ENCODE peak calls at places on chromosome 7, in eight cellular contexts. One of them, this sample, is unnamed.

GRCh38 chr7:982511-983181 is at the start of gene CYP2W1:
- DNase-seq in AG10803: no peak
- DNase-seq in AG04450: no peak
- DNase-seq in CD8-positive, alpha-beta T cell: no peak
- DNase-seq in IMR-90: no peak
- DNase-seq in kidney epithelial cell: no peak
- DNase-seq in foreskin fibroblast: no peak
- DNase-seq in epithelial cell of proximal tubule: no peak
- DNase-seq in this sample: no peak

GRCh38 chr7:83410989-83411591 is 237.8 kb downstream of the SEMA3E start:
- DNase-seq in CD8-positive, alpha-beta T cell: no peak
- DNase-seq in foreskin fibroblast: peak
- DNase-seq in IMR-90: peak
- DNase-seq in epithelial cell of proximal tubule: peak
- DNase-seq in kidney epithelial cell: no peak
- DNase-seq in AG10803: peak
- DNase-seq in AG04450: peak
- DNase-seq in this sample: peak

GRCh38 chr7:134469622-134470021 is 10.7 kb upstream of the AKR1B1 start:
- DNase-seq in CD8-positive, alpha-beta T cell: no peak
- DNase-seq in AG04450: no peak
- DNase-seq in kidney epithelial cell: no peak
- DNase-seq in epithelial cell of proximal tubule: no peak
- DNase-seq in IMR-90: no peak
- DNase-seq in AG10803: no peak
- DNase-seq in foreskin fibroblast: no peak
- DNase-seq in this sample: no peak

GRCh38 chr7:81769891-81770818 is at the start of gene HGF:
- DNase-seq in epithelial cell of proximal tubule: no peak
- DNase-seq in AG04450: peak
- DNase-seq in AG10803: peak
- DNase-seq in foreskin fibroblast: peak
- DNase-seq in IMR-90: peak
- DNase-seq in CD8-positive, alpha-beta T cell: no peak
- DNase-seq in kidney epithelial cell: no peak
- DNase-seq in this sample: peak

GRCh38 chr7:41319601-41320000 is 383.3 kb downstream of the INHBA start:
- DNase-seq in AG10803: peak
- DNase-seq in AG04450: no peak
- DNase-seq in CD8-positive, alpha-beta T cell: no peak
- DNase-seq in foreskin fibroblast: peak
- DNase-seq in kidney epithelial cell: no peak
- DNase-seq in epithelial cell of proximal tubule: no peak
- DNase-seq in IMR-90: no peak
- DNase-seq in this sample: no peak

GRCh38 chr7:42843209-42843800 is 68.6 kb downstream of the C7orf25 start:
- DNase-seq in kidney epithelial cell: no peak
- DNase-seq in CD8-positive, alpha-beta T cell: no peak
- DNase-seq in epithelial cell of proximal tubule: no peak
- DNase-seq in foreskin fibroblast: peak
- DNase-seq in AG10803: peak
- DNase-seq in IMR-90: peak
- DNase-seq in AG04450: no peak
- DNase-seq in this sample: no peak

GRCh38 chr7:41110186-41110585 is 592.7 kb downstream of the INHBA start:
- DNase-seq in CD8-positive, alpha-beta T cell: no peak
- DNase-seq in AG04450: no peak
- DNase-seq in foreskin fibroblast: no peak
- DNase-seq in IMR-90: peak
- DNase-seq in AG10803: no peak
- DNase-seq in epithelial cell of proximal tubule: no peak
- DNase-seq in kidney epithelial cell: peak
- DNase-seq in this sample: no peak

GRCh38 chr7:7335909-7336308 is 153.6 kb downstream of the C1GALT1 start:
- DNase-seq in CD8-positive, alpha-beta T cell: no peak
- DNase-seq in AG04450: no peak
- DNase-seq in IMR-90: no peak
- DNase-seq in epithelial cell of proximal tubule: no peak
- DNase-seq in AG10803: peak
- DNase-seq in kidney epithelial cell: no peak
- DNase-seq in foreskin fibroblast: no peak
- DNase-seq in this sample: no peak

GRCh38 chr7:1080251-1080917 is 7.5 kb upstream of the GPER1 start:
- DNase-seq in AG04450: no peak
- DNase-seq in foreskin fibroblast: no peak
- DNase-seq in CD8-positive, alpha-beta T cell: no peak
- DNase-seq in kidney epithelial cell: no peak
- DNase-seq in IMR-90: no peak
- DNase-seq in epithelial cell of proximal tubule: no peak
- DNase-seq in AG10803: no peak
- DNase-seq in this sample: no peak

DNA sequence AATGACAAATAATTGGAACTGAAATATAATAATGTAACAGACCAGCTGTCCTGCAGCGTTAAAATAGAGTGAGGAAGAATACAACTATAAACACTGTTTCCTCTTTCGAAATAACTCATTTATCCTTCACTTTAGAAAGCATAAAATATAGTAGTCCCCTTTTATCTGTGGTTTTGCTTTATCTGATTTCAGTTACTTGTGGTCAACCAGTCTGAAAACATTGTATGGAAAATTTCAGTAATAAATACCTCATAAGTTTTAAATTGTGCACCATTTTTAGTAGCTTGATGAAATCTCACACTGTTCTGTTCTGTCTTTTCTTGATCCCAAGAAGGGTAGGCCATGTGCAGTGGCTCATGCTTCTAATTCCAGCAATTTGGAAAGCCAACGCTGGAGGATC is 31.6 kb downstream of the POLR1F start:
- DNase-seq in foreskin fibroblast: no peak
- DNase-seq in epithelial cell of proximal tubule: no peak
- DNase-seq in AG10803: peak
- DNase-seq in AG04450: no peak
- DNase-seq in CD8-positive, alpha-beta T cell: no peak
- DNase-seq in kidney epithelial cell: no peak
- DNase-seq in IMR-90: no peak
- DNase-seq in this sample: no peak
- TF ChIP-seq CTCF in foreskin fibroblast: no peak
- TF ChIP-seq CTCF in epithelial cell of proximal tubule: no peak
- TF ChIP-seq CTCF in AG10803: no peak
- TF ChIP-seq CTCF in AG04450: no peak
- TF ChIP-seq CTCF in CD8-positive, alpha-beta T cell: no peak
- TF ChIP-seq CTCF in kidney epithelial cell: no peak
- TF ChIP-seq CTCF in IMR-90: no peak
- TF ChIP-seq CTCF in this sample: no peak

GRCh38 chr7:2477447-2478386 is 1.5 kb upstream of the GRIFIN start:
- DNase-seq in epithelial cell of proximal tubule: no peak
- DNase-seq in AG04450: no peak
- DNase-seq in AG10803: peak
- DNase-seq in IMR-90: peak
- DNase-seq in kidney epithelial cell: no peak
- DNase-seq in foreskin fibroblast: peak
- DNase-seq in CD8-positive, alpha-beta T cell: peak
- DNase-seq in this sample: no peak
- H3K4me3 ChIP-seq in epithelial cell of proximal tubule: no peak
- H3K4me3 ChIP-seq in AG04450: no peak
- H3K4me3 ChIP-seq in AG10803: no peak
- H3K4me3 ChIP-seq in IMR-90: no peak
- H3K4me3 ChIP-seq in kidney epithelial cell: no peak
- H3K4me3 ChIP-seq in foreskin fibroblast: no peak
- H3K4me3 ChIP-seq in CD8-positive, alpha-beta T cell: no peak
- H3K4me3 ChIP-seq in this sample: no peak

GRCh38 chr7:144391823-144392255 is 11.7 kb downstream of the NOBOX start:
- DNase-seq in AG10803: peak
- DNase-seq in AG04450: peak
- DNase-seq in IMR-90: peak
- DNase-seq in kidney epithelial cell: no peak
- DNase-seq in foreskin fibroblast: peak
- DNase-seq in epithelial cell of proximal tubule: no peak
- DNase-seq in CD8-positive, alpha-beta T cell: no peak
- DNase-seq in this sample: peak
- TF ChIP-seq CTCF in AG10803: peak
- TF ChIP-seq CTCF in AG04450: peak
- TF ChIP-seq CTCF in IMR-90: peak
- TF ChIP-seq CTCF in kidney epithelial cell: peak
- TF ChIP-seq CTCF in foreskin fibroblast: peak
- TF ChIP-seq CTCF in epithelial cell of proximal tubule: peak
- TF ChIP-seq CTCF in CD8-positive, alpha-beta T cell: peak
- TF ChIP-seq CTCF in this sample: peak

DNA sequence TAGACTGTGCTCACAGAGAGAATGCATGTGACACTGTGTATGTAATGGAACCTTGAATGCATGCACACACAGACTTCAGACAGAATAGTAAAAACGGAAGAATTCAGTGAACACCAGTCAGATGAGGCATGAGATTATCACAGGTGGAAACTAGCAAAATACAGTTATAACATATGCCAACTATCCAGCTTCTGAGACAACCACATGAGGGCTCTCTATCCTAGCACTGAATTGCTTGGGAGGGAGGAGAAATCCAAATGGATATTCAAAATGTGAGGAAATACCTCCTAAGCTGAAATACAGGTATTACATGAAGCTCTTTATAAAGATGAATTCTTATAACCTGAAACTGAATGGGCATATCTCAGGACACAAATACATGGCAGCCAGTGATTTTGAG is 30.6 kb downstream of the GARS1 start:
- DNase-seq in foreskin fibroblast: no peak
- DNase-seq in CD8-positive, alpha-beta T cell: no peak
- DNase-seq in epithelial cell of proximal tubule: no peak
- DNase-seq in AG04450: no peak
- DNase-seq in kidney epithelial cell: no peak
- DNase-seq in AG10803: no peak
- DNase-seq in IMR-90: no peak
- DNase-seq in this sample: no peak
- H3K4me3 ChIP-seq in foreskin fibroblast: no peak
- H3K4me3 ChIP-seq in CD8-positive, alpha-beta T cell: no peak
- H3K4me3 ChIP-seq in epithelial cell of proximal tubule: no peak
- H3K4me3 ChIP-seq in AG04450: no peak
- H3K4me3 ChIP-seq in kidney epithelial cell: no peak
- H3K4me3 ChIP-seq in AG10803: no peak
- H3K4me3 ChIP-seq in IMR-90: no peak
- H3K4me3 ChIP-seq in this sample: no peak

DNA sequence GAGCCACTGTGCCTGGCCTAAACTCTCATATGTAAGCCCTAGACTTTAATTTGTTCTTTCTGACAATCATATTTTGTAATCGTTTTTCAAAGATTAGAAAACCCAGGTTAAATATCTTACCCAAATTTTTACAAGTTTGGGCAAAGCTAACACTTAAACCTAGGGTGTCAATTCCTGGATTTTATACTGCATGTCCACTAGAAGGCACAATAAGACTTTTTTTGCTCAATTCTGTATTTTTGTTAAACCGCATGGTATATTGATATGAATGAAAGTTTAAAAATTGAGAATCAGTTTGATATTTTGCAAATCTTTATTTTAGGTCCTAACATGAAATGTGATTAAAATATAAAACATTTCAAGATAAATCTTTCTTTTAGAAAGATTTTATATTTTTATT is 29.3 kb downstream of the DYNC2I1 start:
- DNase-seq in epithelial cell of proximal tubule: no peak
- DNase-seq in CD8-positive, alpha-beta T cell: no peak
- DNase-seq in AG10803: no peak
- DNase-seq in kidney epithelial cell: no peak
- DNase-seq in foreskin fibroblast: no peak
- DNase-seq in IMR-90: peak
- DNase-seq in AG04450: no peak
- DNase-seq in this sample: no peak
- TF ChIP-seq CTCF in epithelial cell of proximal tubule: peak
- TF ChIP-seq CTCF in CD8-positive, alpha-beta T cell: no peak
- TF ChIP-seq CTCF in AG10803: peak
- TF ChIP-seq CTCF in kidney epithelial cell: peak
- TF ChIP-seq CTCF in foreskin fibroblast: peak
- TF ChIP-seq CTCF in IMR-90: peak
- TF ChIP-seq CTCF in AG04450: peak
- TF ChIP-seq CTCF in this sample: peak

DNA sequence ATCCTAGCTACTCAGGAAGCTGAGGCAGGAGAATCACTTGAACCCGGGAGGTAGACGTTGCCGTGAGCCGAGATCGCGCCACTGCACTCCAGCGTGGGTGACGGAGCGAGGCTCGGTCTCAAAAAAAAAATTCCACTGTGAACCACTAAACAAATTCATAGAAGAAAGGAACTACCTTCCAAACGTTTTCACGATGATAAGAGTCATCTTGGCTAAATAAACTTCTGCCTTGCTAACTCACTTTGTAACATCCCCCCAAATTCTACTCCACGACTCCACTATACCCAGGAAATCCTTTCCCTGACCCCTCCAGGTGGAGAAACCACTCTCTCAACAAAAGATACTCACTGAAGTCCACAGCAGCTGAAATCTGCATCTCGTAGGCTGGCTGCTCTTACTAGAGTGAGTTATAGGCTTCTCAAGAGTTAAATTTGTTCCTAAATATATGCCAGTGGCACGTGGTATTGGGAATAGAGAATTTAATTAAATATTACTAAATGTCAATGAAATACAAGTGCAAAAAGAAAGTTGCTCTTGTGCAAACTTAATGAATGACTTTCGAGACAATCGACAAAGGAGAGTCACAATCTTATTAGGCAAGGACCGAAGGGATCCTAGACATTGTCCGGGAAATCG is 1.6 kb upstream of the GTF2I start:
- DNase-seq in AG10803: no peak
- DNase-seq in IMR-90: no peak
- DNase-seq in kidney epithelial cell: no peak
- DNase-seq in AG04450: no peak
- DNase-seq in CD8-positive, alpha-beta T cell: no peak
- DNase-seq in foreskin fibroblast: no peak
- DNase-seq in epithelial cell of proximal tubule: no peak
- DNase-seq in this sample: no peak
- H3K4me3 ChIP-seq in AG10803: peak
- H3K4me3 ChIP-seq in IMR-90: peak
- H3K4me3 ChIP-seq in kidney epithelial cell: no peak
- H3K4me3 ChIP-seq in AG04450: peak
- H3K4me3 ChIP-seq in CD8-positive, alpha-beta T cell: peak
- H3K4me3 ChIP-seq in foreskin fibroblast: peak
- H3K4me3 ChIP-seq in epithelial cell of proximal tubule: peak
- H3K4me3 ChIP-seq in this sample: peak

DNA sequence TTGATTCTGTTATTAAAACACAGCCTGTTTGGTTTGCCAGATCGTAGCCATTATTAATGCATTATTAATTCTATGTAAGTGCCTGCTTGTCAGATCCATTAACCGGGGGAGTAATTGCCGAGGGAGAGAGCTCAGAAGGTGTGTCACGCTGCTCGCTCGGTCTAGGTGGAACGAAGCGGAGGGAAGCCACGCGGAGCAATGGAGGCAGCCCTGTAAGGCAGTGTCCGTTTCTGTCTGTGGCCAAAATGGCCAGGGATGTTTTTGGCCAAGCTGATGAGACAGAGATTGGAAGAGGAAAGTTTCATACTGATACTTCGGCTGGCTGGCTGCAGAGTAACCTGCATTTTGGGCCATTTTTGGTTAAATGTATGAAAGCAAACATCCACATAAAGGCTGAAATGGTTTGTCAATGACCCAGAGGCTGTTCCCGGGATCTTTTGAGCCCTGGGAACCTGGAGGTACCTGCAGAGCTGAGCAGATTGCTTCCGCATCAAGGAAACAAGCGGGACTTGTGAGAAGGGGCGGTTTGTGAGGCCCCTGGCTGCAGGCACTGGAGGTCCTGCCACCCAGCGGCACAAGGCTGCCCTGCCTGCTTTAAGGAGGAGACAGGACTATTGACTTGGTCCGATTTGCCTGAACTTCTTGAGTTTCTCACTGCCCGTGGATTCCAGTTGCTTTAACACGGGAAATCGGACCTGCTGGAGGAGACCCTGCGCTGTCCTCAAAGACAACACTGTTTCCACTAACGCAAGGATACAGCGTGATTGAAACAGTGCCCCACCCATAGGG is 129.9 kb downstream of the DNAJB6 start:
- DNase-seq in CD8-positive, alpha-beta T cell: no peak
- DNase-seq in foreskin fibroblast: no peak
- DNase-seq in AG04450: no peak
- DNase-seq in IMR-90: no peak
- DNase-seq in AG10803: no peak
- DNase-seq in epithelial cell of proximal tubule: no peak
- DNase-seq in kidney epithelial cell: no peak
- DNase-seq in this sample: no peak
- TF ChIP-seq CTCF in CD8-positive, alpha-beta T cell: no peak
- TF ChIP-seq CTCF in foreskin fibroblast: no peak
- TF ChIP-seq CTCF in AG04450: no peak
- TF ChIP-seq CTCF in IMR-90: no peak
- TF ChIP-seq CTCF in AG10803: no peak
- TF ChIP-seq CTCF in epithelial cell of proximal tubule: peak
- TF ChIP-seq CTCF in kidney epithelial cell: no peak
- TF ChIP-seq CTCF in this sample: no peak

This sample was measured in HFF-Myc.